ENCODE peak calls at places on chromosomes 2 and 18, in seven cellular contexts. W, T, M, C, Q, X and E are unnamed samples.

GRCh38 chr2:203030545-203030944 is 15.9 kb downstream of the NBEAL1 start:
- DNase-seq in M (no peak), W (no peak), C (no peak), T (no peak), X (no peak), Q (no peak), E (no peak)

GRCh38 chr2:38750011-38750792 is 959 bp downstream of the SRSF7 start:
- DNase-seq in X (no peak), M (peak), T (no peak), Q (no peak), W (peak), C (peak), E (peak)

GRCh38 chr18:73136134-73136533 is 268.3 kb upstream of the NETO1 start:
- DNase-seq in T (peak), Q (no peak), M (no peak), W (no peak), X (no peak), C (no peak), E (no peak)

GRCh38 chr18:22971038-22971437 is 37.9 kb downstream of the RBBP8 start:
- DNase-seq in Q (no peak), M (no peak), T (no peak), X (no peak), W (no peak), C (no peak), E (no peak)

GRCh38 chr2:235639387-235639786 is 145.5 kb downstream of the AGAP1 start:
- DNase-seq in Q (peak), T (no peak), W (peak), X (no peak), M (peak), C (no peak), E (no peak)

GRCh38 chr18:43887491-43887890 is 610.2 kb upstream of the SYT4 start:
- DNase-seq in T (no peak), W (no peak), Q (no peak), X (no peak), C (no peak), M (no peak), E (no peak)

GRCh38 chr2:176390276-176390675 is 121.0 kb downstream of the MTX2 start:
- DNase-seq in M (no peak), T (no peak), W (no peak), C (no peak), X (no peak), Q (no peak), E (no peak)

GRCh38 chr18:7601249-7601620 is 34.1 kb downstream of the PTPRM start:
- DNase-seq in C (no peak), Q (peak), T (no peak), W (no peak), M (no peak), X (no peak), E (no peak)

GRCh38 chr2:6937157-6937556 is 19.9 kb downstream of the RNF144A start:
- DNase-seq in C (no peak), X (no peak), W (no peak), Q (no peak), T (no peak), M (no peak), E (no peak)

GRCh38 chr18:63997606-63998005 is 27.7 kb downstream of the SERPINB8 start:
- DNase-seq in W (no peak), C (no peak), Q (no peak), X (no peak), M (no peak), T (no peak), E (no peak)

GRCh38 chr2:45928946-45929345 is 277.5 kb downstream of the PRKCE start:
- DNase-seq in T (no peak), Q (no peak), X (no peak), M (peak), C (no peak), W (no peak), E (no peak)

DNA sequence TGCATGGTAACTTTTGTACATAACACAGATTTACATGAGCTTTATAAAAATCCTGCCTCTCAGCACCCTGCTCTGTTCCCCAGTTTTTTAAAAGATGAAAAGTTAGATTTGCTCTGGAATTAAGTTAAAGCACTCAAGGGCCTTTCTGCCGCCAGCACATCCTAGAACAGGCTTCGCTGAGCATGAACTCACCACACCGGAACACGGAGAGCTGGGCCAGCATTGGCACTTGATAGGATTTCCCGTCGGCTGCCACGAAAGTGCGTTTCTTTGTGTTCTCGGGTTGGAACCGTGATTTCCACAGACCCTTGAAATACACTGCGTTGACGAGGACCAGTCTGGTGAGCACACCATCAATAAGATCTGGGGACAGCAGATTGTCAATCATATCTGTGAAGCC is 34.3 kb downstream of the MRPL44 start:
- DNase-seq in Q (no peak), C (no peak), W (no peak), M (no peak), X (no peak), T (no peak), E (no peak)
- H3K27ac ChIP-seq in Q (no peak), C (no peak), W (no peak), M (no peak), X (no peak), T (no peak), E (no peak)

GRCh38 chr2:95029898-95030341 is 4.4 kb downstream of the MAL start:
- DNase-seq in C (no peak), X (no peak), M (no peak), W (no peak), Q (no peak), T (no peak), E (no peak)

GRCh38 chr2:95024960-95025405 is 525 bp upstream of the MAL start:
- DNase-seq in W (no peak), X (no peak), T (no peak), M (no peak), C (no peak), Q (no peak), E (no peak)

GRCh38 chr2:95026471-95027368 is 1.2 kb downstream of the MAL start:
- DNase-seq in Q (no peak), T (no peak), W (no peak), X (no peak), C (no peak), M (no peak), E (no peak)

GRCh38 chr2:95025406-95026319 is at the start of gene MAL:
- DNase-seq in C (no peak), M (peak), Q (no peak), W (peak), X (no peak), T (no peak), E (no peak)

GRCh38 chr2:95027369-95027720 is 1.8 kb downstream of the MAL start:
- DNase-seq in T (no peak), M (no peak), X (no peak), W (no peak), Q (no peak), C (no peak), E (no peak)
- H3K27ac ChIP-seq in T (no peak), M (no peak), X (no peak), W (no peak), Q (no peak), C (no peak), E (no peak)

DNA sequence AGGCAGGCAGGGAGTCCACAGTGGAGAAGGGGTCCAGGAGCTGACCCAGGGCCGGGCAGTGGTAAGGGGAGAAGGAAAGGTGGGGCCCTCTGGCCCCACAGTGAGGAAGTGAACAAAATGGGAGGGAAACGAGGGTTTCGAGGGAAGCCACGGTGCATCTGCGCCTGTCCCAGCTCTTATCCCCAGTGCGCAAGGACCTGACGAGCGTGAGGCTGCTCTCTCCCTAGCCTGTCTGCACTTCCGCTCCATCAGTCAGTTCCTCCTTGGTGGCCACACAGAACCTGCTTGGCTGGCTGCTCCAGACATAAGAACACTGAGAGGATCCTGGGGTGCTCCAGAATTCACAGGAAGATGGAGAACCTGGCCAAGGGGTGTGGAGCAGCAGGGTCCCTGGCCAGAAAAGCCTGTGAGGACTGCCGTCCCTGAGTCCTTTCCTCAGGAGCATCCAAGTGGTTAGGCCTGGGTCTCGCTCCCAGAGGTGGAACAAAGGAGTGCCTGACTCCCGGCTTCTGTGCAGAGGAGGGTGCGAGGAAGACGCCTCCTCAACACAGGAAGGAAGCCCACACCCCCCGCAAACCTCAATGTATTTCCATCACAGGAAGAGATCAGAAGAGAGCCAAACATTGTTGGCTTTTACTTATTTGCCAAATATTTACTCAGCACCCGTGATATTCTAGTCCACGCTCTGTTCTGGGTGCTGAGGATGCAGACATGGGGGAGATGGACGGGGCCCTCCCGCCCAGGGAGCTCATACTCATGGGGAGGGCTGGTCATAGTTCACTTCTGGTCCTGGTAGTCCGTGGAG is 43.7 kb upstream of the SEMA4C start:
- DNase-seq in M (no peak), T (peak), W (no peak), C (no peak), Q (no peak), X (no peak), E (peak)
- H3K27ac ChIP-seq in M (peak), T (no peak), W (no peak), C (no peak), Q (no peak), X (no peak), E (no peak)

GRCh38 chr2:10307561-10308156 is 5.0 kb downstream of the HPCAL1 start:
- DNase-seq in C (no peak), Q (no peak), X (no peak), W (no peak), M (no peak), T (no peak), E (no peak)
- H3K27ac ChIP-seq in C (no peak), Q (no peak), X (no peak), W (no peak), M (no peak), T (no peak), E (no peak)

GRCh38 chr2:18977409-18977808 is 381.0 kb downstream of the OSR1 start:
- DNase-seq in T (no peak), Q (no peak), X (no peak), C (no peak), M (no peak), W (no peak), E (no peak)
- H3K27ac ChIP-seq in T (no peak), Q (peak), X (no peak), C (peak), M (peak), W (no peak), E (peak)

DNA sequence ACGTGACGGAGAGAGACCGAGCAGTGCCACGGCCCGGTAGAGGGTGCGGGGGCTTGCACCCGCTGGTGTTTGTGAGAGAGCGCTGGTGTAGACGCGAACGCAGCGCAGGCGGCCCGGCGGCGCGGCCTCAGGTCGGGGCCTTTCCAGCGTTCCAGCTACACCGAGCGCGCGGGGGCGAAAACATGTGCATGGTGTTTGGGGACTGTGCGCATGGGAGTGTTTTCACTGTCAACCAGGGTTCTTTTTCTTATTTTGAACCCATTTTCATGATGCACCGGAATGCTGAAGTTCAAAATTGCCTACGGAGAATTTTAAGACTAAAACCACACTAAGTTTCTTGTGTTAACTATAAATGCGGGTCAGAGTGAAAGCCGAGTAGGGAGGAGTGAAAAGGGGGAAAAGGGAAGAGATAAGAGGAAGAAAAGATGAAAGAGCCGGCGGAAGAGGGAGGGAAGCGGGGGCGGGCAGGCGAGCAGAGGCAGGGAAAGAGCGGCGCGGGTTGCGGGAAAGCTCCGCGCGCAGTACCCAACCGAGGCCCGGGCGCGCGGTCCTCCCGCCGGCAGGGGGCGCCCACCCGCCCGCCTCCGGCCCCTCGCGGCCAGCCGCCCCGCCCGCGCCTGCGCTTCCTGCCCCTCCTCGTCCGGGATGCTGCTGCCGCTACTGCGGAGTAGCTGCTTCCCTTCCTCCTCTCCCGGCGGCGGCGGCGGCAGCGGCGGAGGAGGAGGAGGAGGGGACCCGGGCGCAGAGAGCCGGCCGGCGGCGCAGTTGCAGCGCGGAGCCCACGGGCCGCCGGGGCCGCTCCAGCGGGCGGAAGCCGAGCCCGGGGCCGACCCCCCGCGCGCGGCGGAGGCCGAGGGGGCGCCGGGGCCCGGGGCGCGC is at the start of gene RAB12:
- DNase-seq in X (peak), Q (peak), W (peak), M (peak), C (peak), T (peak), E (peak)
- H3K27ac ChIP-seq in X (peak), Q (peak), W (peak), M (peak), C (peak), T (peak), E (peak)